ENCODE peak calls at places on chromosomes 2 and 18, in four cellular contexts. X, A, R and O are unnamed samples.

GRCh38 chr2:162257416-162257815 is 14.2 kb upstream of the FAP start:
- DNase-seq in A (no peak), X (no peak), R (no peak), O (no peak)

GRCh38 chr2:73970850-73971471 is 13.7 kb upstream of the TET3 start:
- DNase-seq in R (peak), X (peak), A (peak), O (no peak)

GRCh38 chr18:62928316-62928715 is 213.0 kb downstream of the PHLPP1 start:
- DNase-seq in A (no peak), R (no peak), X (no peak), O (no peak)

GRCh38 chr18:49177812-49178211 is 227.0 kb upstream of the SMAD7 start:
- DNase-seq in X (no peak), A (no peak), R (peak), O (no peak)

GRCh38 chr2:232999354-232999753 is 13.7 kb downstream of the NGEF start:
- DNase-seq in X (no peak), A (no peak), R (peak), O (no peak)

GRCh38 chr2:8906208-8906607 is 68.8 kb upstream of the KIDINS220 start:
- DNase-seq in X (peak), A (no peak), R (no peak), O (peak)

GRCh38 chr2:197378494-197378972 is 56.3 kb downstream of the SF3B1 start:
- DNase-seq in X (peak), A (peak), R (peak), O (peak)

GRCh38 chr2:213246665-213247281 is 37.5 kb upstream of the SPAG16 start:
- DNase-seq in R (peak), X (peak), A (peak), O (peak)

GRCh38 chr18:32049393-32050161 is 31.0 kb downstream of the RNF125 start:
- DNase-seq in R (no peak), X (no peak), A (no peak), O (no peak)

GRCh38 chr2:119531292-119531691 is 7.0 kb upstream of the SCTR start:
- DNase-seq in R (peak), A (no peak), X (peak), O (peak)

GRCh38 chr2:12929806-12930205 is 213.1 kb downstream of the TRIB2 start:
- DNase-seq in X (no peak), A (no peak), R (no peak), O (no peak)

GRCh38 chr2:12928706-12929291 is 212.1 kb downstream of the TRIB2 start:
- DNase-seq in A (no peak), R (no peak), X (no peak), O (no peak)

GRCh38 chr2:12930382-12930781 is 213.6 kb downstream of the TRIB2 start:
- DNase-seq in R (no peak), X (no peak), A (no peak), O (no peak)

GRCh38 chr2:12932192-12932591 is 215.5 kb downstream of the TRIB2 start:
- DNase-seq in X (peak), R (no peak), A (no peak), O (no peak)

DNA sequence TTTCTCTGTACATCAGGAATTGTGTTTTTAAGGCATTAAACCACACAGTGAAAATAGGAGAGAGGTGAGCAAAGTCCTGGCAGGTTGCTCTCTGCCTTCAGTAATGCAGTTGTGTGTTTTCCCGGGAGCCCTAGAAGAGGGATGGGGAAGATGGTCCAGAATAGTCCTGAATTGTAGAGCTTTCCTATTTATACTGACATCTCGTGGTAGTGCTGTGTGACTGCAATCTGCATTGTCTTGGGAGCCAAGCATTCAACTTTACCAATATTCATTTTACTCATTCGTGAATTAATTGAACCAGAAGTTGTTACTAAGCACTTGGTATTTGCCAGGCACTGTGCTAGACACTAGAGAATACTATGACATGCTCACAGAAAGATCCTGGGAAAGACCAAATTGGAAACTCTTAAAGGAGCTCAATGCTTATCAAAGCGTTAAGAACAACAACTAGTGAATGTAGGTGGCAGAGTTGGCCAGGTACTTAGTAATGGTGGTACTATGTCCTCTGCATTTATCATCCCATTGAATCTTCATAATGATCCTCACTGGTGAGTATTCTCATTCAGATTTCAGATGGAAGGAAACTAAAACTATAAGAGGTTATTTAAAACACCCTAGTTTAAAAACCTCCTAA is 214.6 kb downstream of the TRIB2 start:
- DNase-seq in X (peak), R (peak), A (no peak), O (peak)
- TF ChIP-seq HMGXB4 in X (no peak), R (no peak), A (no peak), O (no peak)

GRCh38 chr2:205613970-205614559 is 68.2 kb upstream of the NRP2 start:
- DNase-seq in A (no peak), R (no peak), X (no peak), O (no peak)
- TF ChIP-seq HMGXB4 in A (no peak), R (no peak), X (no peak), O (no peak)

DNA sequence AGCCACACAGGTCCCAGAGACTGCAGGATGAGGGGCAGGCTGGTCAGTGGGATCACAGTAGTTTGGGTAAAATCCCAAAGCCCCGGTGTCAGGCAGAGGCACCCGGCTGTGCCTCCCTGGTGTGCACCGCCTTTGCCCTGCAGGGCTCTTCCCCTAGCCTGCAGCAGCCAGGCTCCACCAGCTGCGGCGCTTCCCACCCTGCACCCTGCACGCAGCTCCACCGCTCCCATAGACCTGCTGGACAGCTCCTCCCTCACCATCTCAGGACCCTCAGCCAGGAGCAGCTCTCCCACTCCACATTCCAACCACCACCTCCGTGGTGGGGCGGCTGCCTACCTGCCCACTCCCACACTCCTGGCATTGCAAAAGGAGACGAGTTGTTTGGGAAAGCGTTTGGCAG is 287.3 kb upstream of the HDAC4 start:
- DNase-seq in A (peak), R (no peak), X (peak), O (peak)
- TF ChIP-seq HMGXB4 in A (no peak), R (no peak), X (no peak), O (no peak)

GRCh38 chr2:145845207-145845894 is 1325.4 kb upstream of the ZEB2 start:
- DNase-seq in R (peak), X (no peak), A (no peak), O (no peak)
- TF ChIP-seq HMGXB4 in R (no peak), X (no peak), A (no peak), O (no peak)

GRCh38 chr18:23958036-23958435 is 56.5 kb upstream of the TTC39C start:
- DNase-seq in A (no peak), X (no peak), R (no peak), O (no peak)
- TF ChIP-seq HMGXB4 in A (no peak), X (no peak), R (no peak), O (no peak)